ENCODE peak calls at places on chromosomes 12 and 14, in seven cellular contexts. F is right cardiac atrium; Y is activated CD4-positive, alpha-beta T cell treated with anti-CD3 and anti-CD28 coated beads, Interleukin-2, amount 50 U/mL, for 1 hour; M is NCI-H1092; I is T-helper 1 cell; U is pons; A is GM23338. H is an unnamed sample.

GRCh38 chr14:66717571-66718140 is 209.7 kb downstream of the GPHN start:
- DNase-seq in M (no peak), U (no peak), F (peak; percentile 42), Y (no peak), A (no peak), I (no peak), H (no peak)

GRCh38 chr14:20857207-20857606 is 34.0 kb upstream of the RNASE3 start:
- DNase-seq in Y (no peak), F (no peak), I (no peak), M (no peak), U (no peak), A (no peak), H (no peak)

GRCh38 chr14:50354527-50354926 is 42.2 kb downstream of the CDKL1 start:
- DNase-seq in Y (no peak), A (no peak), M (no peak), F (no peak), U (no peak), I (no peak), H (no peak)

GRCh38 chr12:79522657-79523386 is 167.9 kb downstream of the PAWR start:
- DNase-seq in A (peak; percentile 60), I (no peak), Y (no peak), F (no peak), U (no peak), M (no peak), H (no peak)

GRCh38 chr12:96986883-96987523 is 79.9 kb downstream of the NEDD1 start:
- DNase-seq in U (peak; percentile 55), M (peak; percentile 52), A (peak; percentile 78), I (no peak), F (no peak), Y (no peak), H (peak; percentile 20)

GRCh38 chr12:45966486-45966885 is 23.9 kb downstream of the SCAF11 start:
- DNase-seq in F (no peak), M (no peak), I (no peak), U (no peak), Y (no peak), A (peak; percentile 18), H (no peak)

GRCh38 chr14:23121401-23121800 is 2.3 kb upstream of the CEBPE start:
- DNase-seq in I (no peak), F (peak; percentile 77), U (no peak), Y (no peak), A (no peak), M (no peak), H (peak; percentile 25)

GRCh38 chr14:37550511-37550910 is 44.5 kb downstream of the FOXA1 start:
- DNase-seq in A (no peak), F (no peak), U (no peak), Y (no peak), M (no peak), I (no peak), H (no peak)

GRCh38 chr12:46701356-46701755 is 124.4 kb downstream of the SLC38A4 start:
- DNase-seq in A (no peak), M (no peak), Y (no peak), U (no peak), F (no peak), I (no peak), H (no peak)

GRCh38 chr12:32542550-32543229 is 136.4 kb upstream of the DNM1L start:
- DNase-seq in Y (no peak), A (no peak), M (no peak), F (no peak), U (no peak), I (no peak), H (no peak)

GRCh38 chr12:87995581-87996178 is 33.5 kb downstream of the C12orf50 start:
- DNase-seq in F (peak; percentile 55), Y (peak; percentile 19), U (peak; percentile 79), A (peak; percentile 86), M (peak; percentile 15), I (peak; percentile 4), H (peak; percentile 72)

GRCh38 chr12:79664518-79664917 is 26.2 kb downstream of the PAWR start:
- DNase-seq in Y (no peak), U (no peak), A (no peak), I (no peak), F (no peak), M (no peak), H (no peak)

GRCh38 chr14:80325688-80326087 is 114.4 kb upstream of the DIO2 start:
- DNase-seq in Y (no peak), F (no peak), U (no peak), A (no peak), M (no peak), I (no peak), H (no peak)

GRCh38 chr12:109943811-109944210 is 43.7 kb downstream of the TCHP start:
- DNase-seq in F (no peak), I (no peak), M (no peak), A (no peak), U (no peak), Y (no peak), H (no peak)

GRCh38 chr12:125861299-125862281 is 796.4 kb downstream of the AACS start:
- DNase-seq in I (no peak), F (peak; percentile 78), M (no peak), Y (no peak), U (peak; percentile 6), A (peak; percentile 23), H (peak; percentile 95)

GRCh38 chr12:2084553-2085296 is 31.9 kb downstream of the CACNA1C start:
- DNase-seq in F (peak; percentile 85), A (no peak), Y (no peak), M (no peak), I (no peak), U (no peak), H (no peak)

GRCh38 chr12:102955926-102956737 is 1.3 kb upstream of the ASCL1 start:
- DNase-seq in M (no peak), U (no peak), F (peak; percentile 43), A (peak; percentile 62), Y (no peak), I (no peak), H (no peak)

GRCh38 chr14:91493169-91493568 is 16.9 kb downstream of the PPP4R3A start:
- DNase-seq in I (no peak), U (no peak), Y (no peak), A (no peak), M (no peak), F (no peak), H (no peak)

GRCh38 chr12:106918746-106919145 is 37.0 kb upstream of the TMEM263 start:
- DNase-seq in A (peak; percentile 88), M (peak; percentile 21), I (no peak), U (no peak), Y (no peak), F (no peak), H (no peak)

GRCh38 chr14:56821177-56821576 is 10.9 kb upstream of the OTX2 start:
- DNase-seq in U (no peak), Y (no peak), M (no peak), A (no peak), I (no peak), F (no peak), H (no peak)

GRCh38 chr12:64611430-64612286 is 1.4 kb downstream of the RASSF3 start:
- DNase-seq in I (no peak), U (no peak), Y (peak; percentile 25), A (no peak), F (peak; percentile 76), M (no peak), H (peak; percentile 56)

H was measured in body of pancreas.